ENCODE peak calls at places on chromosome 6, in seven cellular contexts. E, Q, F, I, O, J and L are unnamed samples. For H3K27me3, the result is how much of the 10 kb centered on the place peaks cover.

GRCh38 chr6:19902201-19902600 is 65.0 kb downstream of the ID4 start:
- DNase-seq in Q (no peak), I (no peak), O (no peak), E (no peak), J (no peak), F (no peak), L (no peak)

GRCh38 chr6:161168281-161168891 is 105.5 kb downstream of the AGPAT4 start:
- DNase-seq in O (no peak), J (peak), Q (peak), E (peak), F (no peak), I (no peak), L (no peak)

GRCh38 chr6:84835340-84835739 is 70.9 kb upstream of the TBX18 start:
- DNase-seq in F (no peak), E (no peak), Q (no peak), J (no peak), I (no peak), O (no peak), L (no peak)

GRCh38 chr6:67133973-67134372 is 1426.9 kb upstream of the EYS start:
- DNase-seq in O (no peak), E (no peak), Q (no peak), J (no peak), I (no peak), F (no peak), L (no peak)

GRCh38 chr6:144415835-144416237 is 130.7 kb downstream of the UTRN start:
- DNase-seq in J (no peak), E (peak), O (peak), I (no peak), Q (peak), F (no peak), L (no peak)

GRCh38 chr6:105804436-105804835 is 281.7 kb upstream of the PRDM1 start:
- DNase-seq in Q (peak), F (no peak), J (no peak), E (no peak), O (no peak), I (no peak), L (no peak)

GRCh38 chr6:138692058-138692977 is 81.3 kb upstream of the CCDC28A start:
- DNase-seq in I (peak), Q (no peak), J (peak), E (peak), O (peak), F (peak), L (peak)

GRCh38 chr6:146546440-146546839 is 2.8 kb downstream of the RAB32 start:
- DNase-seq in O (peak), F (no peak), I (peak), J (no peak), Q (peak), E (peak), L (no peak)

GRCh38 chr6:146803601-146804000 is 204.8 kb downstream of the ADGB start:
- DNase-seq in J (no peak), E (no peak), Q (no peak), I (no peak), O (no peak), F (no peak), L (peak)

GRCh38 chr6:40112350-40112749 is 178.1 kb upstream of the MOCS1 start:
- DNase-seq in Q (peak), I (no peak), E (no peak), O (no peak), J (no peak), F (no peak), L (no peak)
- TF ChIP-seq CTCF in Q (no peak), I (no peak), E (no peak), O (no peak), J (no peak), F (no peak), L (no peak)

GRCh38 chr6:27241443-27241842 is 6.1 kb upstream of the PRSS16 start:
- DNase-seq in J (no peak), I (no peak), F (no peak), Q (no peak), O (no peak), E (no peak), L (no peak)
- H3K27me3 ChIP-seq in J (half or more), I (under half), F (under half), Q (under half), O (under half), E (under half), L (under half)

GRCh38 chr6:159092631-159093030 is 47.8 kb upstream of the TAGAP start:
- DNase-seq in I (no peak), E (no peak), J (no peak), F (no peak), Q (no peak), O (no peak), L (no peak)

GRCh38 chr6:159086033-159086618 is 41.3 kb upstream of the TAGAP start:
- DNase-seq in F (no peak), I (no peak), J (no peak), O (no peak), E (no peak), Q (no peak), L (no peak)

GRCh38 chr6:159090530-159091306 is 45.9 kb upstream of the TAGAP start:
- DNase-seq in O (no peak), I (no peak), F (no peak), Q (no peak), E (no peak), J (no peak), L (no peak)

GRCh38 chr6:159089443-159089842 is 44.7 kb upstream of the TAGAP start:
- DNase-seq in O (no peak), Q (no peak), E (no peak), I (no peak), J (no peak), F (no peak), L (no peak)

DNA sequence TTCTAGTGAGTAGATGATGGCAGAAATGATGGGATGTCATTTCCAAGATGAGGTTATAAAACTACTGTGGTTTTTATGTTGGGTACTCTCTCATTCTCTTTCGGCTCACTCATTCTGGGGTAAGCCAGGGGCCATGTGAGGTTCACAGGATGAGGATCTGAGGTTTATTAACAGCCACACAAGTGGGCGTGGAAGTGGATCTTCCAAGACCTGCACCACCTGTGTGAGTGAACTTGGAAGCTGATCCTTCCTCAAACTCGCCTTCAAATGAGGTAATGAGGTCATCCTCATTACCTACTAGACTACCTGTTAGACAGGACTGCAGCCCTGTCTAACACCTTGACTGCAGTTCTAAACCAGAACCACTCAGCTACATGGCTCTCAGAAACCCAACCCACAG is 45.1 kb upstream of the TAGAP start:
- DNase-seq in Q (peak), F (no peak), J (no peak), E (no peak), I (no peak), O (no peak), L (no peak)
- TF ChIP-seq CTCF in Q (no peak), F (no peak), J (no peak), E (no peak), I (no peak), O (no peak), L (no peak)

GRCh38 chr6:41370488-41371111 is 35.2 kb downstream of the NCR2 start:
- DNase-seq in E (no peak), J (no peak), I (no peak), Q (peak), F (no peak), O (no peak), L (no peak)
- H3K27me3 ChIP-seq in E (half or more), J (half or more), I (under half), Q (under half), F (half or more), O (under half), L (half or more)

GRCh38 chr6:163554663-163555062 is 140.1 kb downstream of the QKI start:
- DNase-seq in Q (peak), E (peak), F (peak), O (peak), I (no peak), J (no peak), L (no peak)
- TF ChIP-seq CTCF in Q (peak), E (peak), F (peak), O (peak), I (no peak), J (peak), L (peak)

DNA sequence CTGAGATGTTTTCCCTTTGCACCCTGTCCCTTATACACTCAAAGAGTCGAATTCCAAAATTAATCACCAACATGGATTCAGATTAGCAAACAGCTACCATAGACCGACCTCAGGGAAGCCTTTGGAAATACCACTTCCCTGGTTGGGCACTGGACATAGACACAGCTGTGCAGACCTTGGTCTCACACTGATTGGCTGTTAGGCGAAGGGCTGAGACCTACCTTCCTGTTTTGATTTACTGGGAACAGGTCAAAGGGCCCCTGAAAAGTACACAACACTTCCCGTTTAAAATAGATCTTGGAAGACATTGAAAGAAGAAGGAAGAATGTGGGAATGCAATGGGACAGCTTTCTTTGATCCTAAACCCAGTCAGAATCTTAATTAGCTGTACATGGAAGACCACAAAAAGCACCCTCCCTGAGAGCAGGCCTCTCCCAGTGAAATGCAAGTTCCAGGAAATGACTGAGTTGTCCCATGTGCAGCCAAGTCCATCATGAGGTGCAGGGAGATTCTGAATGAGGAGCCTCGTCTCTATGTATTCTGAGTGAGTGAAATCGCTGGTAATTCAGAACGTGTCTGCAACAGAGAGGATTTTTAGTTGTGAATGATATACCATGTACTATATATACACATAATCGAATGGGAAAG is 83.6 kb upstream of the EXOC2 start:
- DNase-seq in E (no peak), O (no peak), F (no peak), Q (no peak), I (no peak), J (no peak), L (no peak)
- H3K27me3 ChIP-seq in E (under half), O (under half), F (under half), Q (under half), I (under half), J (under half), L (under half)

DNA sequence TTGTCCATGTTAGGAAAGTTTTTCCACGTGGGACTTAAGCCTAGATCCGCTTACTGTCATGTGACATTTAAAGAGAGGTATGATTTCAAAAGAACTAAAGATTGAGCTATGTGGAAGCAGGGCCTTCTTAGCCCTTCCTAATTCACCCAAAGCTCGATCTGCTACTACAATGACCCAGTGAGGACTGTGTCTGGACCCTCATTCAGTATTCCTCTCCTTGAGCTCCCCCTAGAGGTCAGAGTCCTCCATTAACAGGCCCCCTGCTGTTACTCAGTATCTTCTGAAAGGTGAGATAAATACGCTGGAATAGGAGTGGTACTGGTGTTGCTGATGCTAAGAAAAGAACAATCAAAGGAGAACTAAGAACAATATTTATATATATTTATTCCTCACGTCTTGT is 414.0 kb downstream of the GJA1 start:
- DNase-seq in F (peak), O (peak), J (peak), Q (peak), I (peak), E (peak), L (peak)
- TF ChIP-seq CTCF in F (peak), O (peak), J (peak), Q (peak), I (peak), E (peak), L (peak)

DNA sequence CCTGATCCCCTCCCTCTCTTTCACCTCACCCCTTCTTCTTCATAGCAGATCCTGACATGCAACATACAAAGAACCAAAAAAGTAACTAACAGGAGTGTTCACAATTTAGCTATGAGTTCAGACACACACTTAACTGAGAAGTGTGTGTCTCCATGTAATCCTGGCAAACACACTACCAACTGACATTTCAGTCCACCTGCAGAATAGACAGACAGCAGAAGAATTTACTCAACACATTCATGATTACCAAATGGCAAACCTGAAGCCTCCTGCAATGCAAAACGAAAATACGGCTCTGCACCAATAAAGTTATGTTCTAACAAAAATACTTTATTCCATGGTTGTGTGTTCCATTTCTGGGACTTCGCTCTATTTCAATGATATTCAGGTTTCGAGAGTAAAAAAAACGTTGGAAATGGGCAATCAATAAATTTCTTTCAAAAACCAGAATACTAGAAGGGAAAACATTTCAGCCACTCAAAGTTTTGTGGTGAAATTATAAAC is 2.6 kb downstream of the BACH2 start:
- DNase-seq in F (no peak), E (no peak), O (no peak), I (no peak), Q (no peak), J (no peak), L (no peak)
- H3K27me3 ChIP-seq in F (under half), E (under half), O (under half), I (under half), Q (under half), J (under half), L (under half)